ENCODE peak calls at places on chromosomes 5 and 9, in seven cellular contexts. C is AG10803, N is psoas muscle, H is mammary epithelial cell, I is skeletal muscle cell, J is Panc1, W is GM12878. Q is an unnamed sample.
A peak's percentile ranks its signal among the peaks of the same experiment; 100 is the strongest.

GRCh38 chr5:145848854-145849253 is 13.7 kb upstream of the PRELID2 start:
- DNase-seq in I (no peak), N (no peak), H (peak; percentile 86), W (no peak), C (peak; percentile 10), J (no peak), Q (no peak)

GRCh38 chr5:137374110-137374853 is 124.8 kb downstream of the SPOCK1 start:
- DNase-seq in J (no peak), N (no peak), C (no peak), H (no peak), I (no peak), W (no peak), Q (no peak)

GRCh38 chr5:58670620-58671019 is 87.7 kb downstream of the RAB3C start:
- DNase-seq in I (no peak), J (no peak), W (no peak), H (no peak), N (no peak), C (no peak), Q (no peak)

GRCh38 chr5:72204946-72205345 is 97.7 kb downstream of the MAP1B start:
- DNase-seq in W (no peak), C (peak; percentile 46), H (no peak), N (no peak), I (no peak), J (no peak), Q (no peak)

GRCh38 chr5:139650689-139651501 is 2.7 kb downstream of the CXXC5 start:
- DNase-seq in H (no peak), J (no peak), W (no peak), N (peak; percentile 87), C (peak; percentile 53), I (no peak), Q (peak; percentile 89)

GRCh38 chr5:135999396-136000139 is 29.2 kb upstream of the TGFBI start:
- DNase-seq in C (peak; percentile 79), J (no peak), I (peak; percentile 94), H (peak; percentile 60), W (no peak), N (no peak), Q (peak; percentile 55)

GRCh38 chr9:107809859-107810492 is 320.4 kb upstream of the KLF4 start:
- DNase-seq in H (peak; percentile 88), C (peak; percentile 44), W (no peak), J (no peak), I (peak; percentile 14), N (no peak), Q (no peak)

GRCh38 chr5:34658023-34658422 is 1.9 kb downstream of the RAI14 start:
- DNase-seq in H (no peak), I (peak; percentile 32), W (no peak), C (peak; percentile 44), J (no peak), N (no peak), Q (no peak)

GRCh38 chr5:179858241-179858585 is 404 bp downstream of the MRNIP start:
- DNase-seq in H (peak; percentile 48), W (peak; percentile 7), N (peak; percentile 56), J (no peak), I (no peak), C (no peak), Q (peak; percentile 61)

GRCh38 chr5:139457241-139457640 is 5.3 kb downstream of the ECSCR start:
- DNase-seq in I (no peak), N (peak; percentile 24), W (no peak), H (no peak), J (no peak), C (no peak), Q (no peak)

GRCh38 chr9:94865599-94866456 is 139.3 kb downstream of the AOPEP start:
- DNase-seq in W (no peak), I (no peak), J (no peak), N (peak; percentile 72), C (peak; percentile 75), H (no peak), Q (no peak)

GRCh38 chr5:126693806-126694205 is 83.1 kb upstream of the LMNB1 start:
- DNase-seq in I (no peak), J (no peak), C (no peak), H (no peak), N (no peak), W (no peak), Q (no peak)

GRCh38 chr9:100525563-100525962 is 52.3 kb upstream of the CAVIN4 start:
- DNase-seq in W (no peak), H (no peak), C (no peak), J (no peak), N (no peak), I (no peak), Q (no peak)

GRCh38 chr5:142015781-142016533 is 3.1 kb upstream of the GNPDA1 start:
- DNase-seq in W (no peak), J (peak; percentile 71), I (peak; percentile 11), N (no peak), H (peak; percentile 66), C (no peak), Q (no peak)

GRCh38 chr5:143889986-143890385 is 78.0 kb downstream of the HMHB1 start:
- DNase-seq in J (no peak), I (peak; percentile 75), W (no peak), N (no peak), H (peak; percentile 74), C (peak; percentile 99), Q (no peak)

GRCh38 chr5:158880514-158881001 is 219.2 kb downstream of the EBF1 start:
- DNase-seq in I (no peak), W (no peak), N (no peak), C (no peak), J (no peak), H (no peak), Q (no peak)

GRCh38 chr9:116154334-116154975 is 864 bp downstream of the PAPPA start:
- DNase-seq in H (no peak), W (no peak), J (no peak), I (no peak), N (peak; percentile 59), C (no peak), Q (peak; percentile 37)

GRCh38 chr5:180314106-180314505 is 22.2 kb upstream of the MAPK9 start:
- DNase-seq in H (no peak), C (no peak), I (no peak), J (no peak), N (no peak), W (no peak), Q (no peak)

GRCh38 chr5:143775258-143775657 is 36.7 kb upstream of the HMHB1 start:
- DNase-seq in C (peak; percentile 48), H (peak; percentile 5), W (no peak), J (no peak), I (peak; percentile 53), N (no peak), Q (no peak)

GRCh38 chr5:148343049-148343413 is 7.7 kb downstream of the SPINK9 start:
- DNase-seq in N (no peak), I (no peak), H (peak; percentile 94), W (no peak), J (no peak), C (no peak), Q (no peak)

GRCh38 chr5:33238826-33239670 is 201.7 kb upstream of the TARS1 start:
- DNase-seq in J (no peak), H (peak; percentile 3), N (no peak), C (no peak), W (no peak), I (no peak), Q (no peak)

GRCh38 chr5:139446956-139447779 is 7.8 kb upstream of the DNAJC18 start:
- DNase-seq in N (no peak), W (peak; percentile 87), I (no peak), J (no peak), C (peak; percentile 58), H (peak; percentile 40), Q (no peak)

GRCh38 chr9:101418518-101419111 is 17.0 kb downstream of the ALDOB start:
- DNase-seq in N (no peak), I (no peak), J (no peak), H (peak; percentile 48), W (no peak), C (no peak), Q (no peak)

GRCh38 chr5:132736853-132737833 is at the start of gene KIF3A:
- DNase-seq in I (peak; percentile 70), W (peak; percentile 94), N (peak; percentile 98), H (peak; percentile 96), C (peak; percentile 92), J (peak; percentile 88), Q (peak; percentile 98)

GRCh38 chr5:132739232-132739631 is 1.9 kb upstream of the KIF3A start:
- DNase-seq in J (no peak), H (no peak), N (no peak), I (no peak), C (no peak), W (no peak), Q (no peak)

GRCh38 chr5:132734687-132735086 is 2.7 kb downstream of the KIF3A start:
- DNase-seq in N (no peak), I (no peak), J (no peak), H (no peak), C (no peak), W (no peak), Q (no peak)

GRCh38 chr5:132742158-132742557 is 4.8 kb upstream of the KIF3A start:
- DNase-seq in C (no peak), W (no peak), J (no peak), I (no peak), N (no peak), H (no peak), Q (no peak)

GRCh38 chr5:132737982-132738770 is 830 bp upstream of the KIF3A start:
- DNase-seq in C (no peak), J (no peak), W (no peak), H (no peak), I (no peak), N (no peak), Q (no peak)
- H3K4me3 ChIP-seq in C (peak overlapping the region; percentile 84), J (peak overlapping the region; percentile 80), W (peak overlapping the region; percentile 30), H (peak overlapping the region; percentile 95), I (peak overlapping the region; percentile 91), N (peak overlapping the region; percentile 84), Q (no peak overlapping the region)

GRCh38 chr5:39274388-39275085 is 55.2 kb upstream of the FYB1 start:
- DNase-seq in C (no peak), I (no peak), H (no peak), J (no peak), N (no peak), W (peak; percentile 27), Q (no peak)
- H3K4me3 ChIP-seq in C (no peak overlapping the region), I (no peak overlapping the region), H (no peak overlapping the region), J (no peak overlapping the region), N (peak overlapping the region; percentile 30), W (peak overlapping the region; percentile 49), Q (no peak overlapping the region)

GRCh38 chr5:85479849-85480248 is 1095.2 kb upstream of the EDIL3 start:
- DNase-seq in J (no peak), N (no peak), I (no peak), H (no peak), W (no peak), C (no peak), Q (no peak)

GRCh38 chr5:85472749-85473148 is 1088.1 kb upstream of the EDIL3 start:
- DNase-seq in J (no peak), W (no peak), N (no peak), I (no peak), C (no peak), H (no peak), Q (no peak)

DNA sequence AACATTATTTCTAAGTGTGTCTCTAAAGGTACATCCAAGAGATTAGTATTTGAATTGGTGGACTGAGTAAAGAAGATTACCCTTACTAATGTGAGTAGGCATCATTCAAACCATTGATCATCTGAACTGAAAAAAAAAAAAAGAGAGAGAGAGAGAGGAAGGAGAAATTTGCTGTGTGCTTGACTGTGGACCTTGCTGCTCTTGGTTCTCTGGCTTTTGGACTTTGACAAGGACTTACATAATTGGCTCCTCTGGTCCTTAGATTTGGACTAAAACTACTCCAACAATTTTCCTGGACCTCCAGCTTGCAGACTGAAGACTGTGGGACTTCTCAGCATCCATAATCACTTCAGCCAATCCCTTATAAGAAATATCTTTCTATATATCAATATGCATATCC is 1091.9 kb upstream of the EDIL3 start:
- DNase-seq in N (no peak), J (no peak), C (no peak), W (no peak), H (no peak), I (no peak), Q (no peak)
- H3K4me3 ChIP-seq in N (no peak overlapping the region), J (no peak overlapping the region), C (no peak overlapping the region), W (no peak overlapping the region), H (no peak overlapping the region), I (no peak overlapping the region), Q (no peak overlapping the region)

GRCh38 chr9:126155756-126156664 is 170.6 kb upstream of the MVB12B start:
- DNase-seq in W (no peak), H (no peak), J (no peak), N (no peak), C (no peak), I (no peak), Q (no peak)
- H3K4me3 ChIP-seq in W (no peak overlapping the region), H (no peak overlapping the region), J (no peak overlapping the region), N (no peak overlapping the region), C (no peak overlapping the region), I (no peak overlapping the region), Q (no peak overlapping the region)

Q was measured in body of pancreas.